ENCODE peak calls at places on chromosomes 3 and 15, in eight cellular contexts. S is fibroblast of pulmonary artery, L is COR-L47, T is midbrain, N is NCI-H187, I is T-cell, O is NT2/D1, Q is ovary. Z is an unnamed sample.
A peak's percentile ranks its signal among the peaks of the same experiment; 100 is the strongest.

GRCh38 chr3:55286695-55287094 is 200.4 kb downstream of the WNT5A start:
- DNase-seq in O (no peak), Q (no peak), T (no peak), I (no peak), L (no peak), N (no peak), S (no peak), Z (no peak)

GRCh38 chr3:169172535-169172934 is 491.0 kb downstream of the MECOM start:
- DNase-seq in I (no peak), T (no peak), N (no peak), Q (no peak), L (no peak), S (no peak), O (no peak), Z (no peak)

GRCh38 chr15:28182731-28183130 is 83.6 kb upstream of the OCA2 start:
- DNase-seq in N (no peak), I (no peak), Q (no peak), O (no peak), T (no peak), S (no peak), L (no peak), Z (no peak)

GRCh38 chr3:100083209-100083608 is 31.1 kb downstream of the FILIP1L start:
- DNase-seq in S (no peak), L (no peak), T (no peak), O (no peak), I (no peak), Q (no peak), N (no peak), Z (no peak)

GRCh38 chr3:39192490-39193092 is at the start of gene XIRP1:
- DNase-seq in T (no peak), S (no peak), Q (no peak), L (no peak), O (no peak), I (no peak), N (no peak), Z (no peak)

GRCh38 chr15:84778194-84778593 is 29.8 kb downstream of the ZNF592 start:
- DNase-seq in I (no peak), Q (no peak), T (no peak), N (no peak), S (no peak), O (peak; percentile 22), L (no peak), Z (no peak)

GRCh38 chr15:68370768-68371151 is 61.2 kb downstream of the ITGA11 start:
- DNase-seq in Q (no peak), S (no peak), I (no peak), N (no peak), O (no peak), T (no peak), L (no peak), Z (no peak)

GRCh38 chr3:14261229-14261628 is 82.6 kb downstream of the LSM3 start:
- DNase-seq in I (peak; percentile 37), T (peak; percentile 82), Q (peak; percentile 82), N (peak; percentile 16), S (peak; percentile 86), O (peak; percentile 84), L (no peak), Z (peak; percentile 80)

GRCh38 chr3:197224034-197224444 is 74.4 kb downstream of the DLG1 start:
- DNase-seq in O (peak; percentile 20), Q (no peak), S (peak; percentile 76), N (peak; percentile 5), I (no peak), L (peak; percentile 51), T (peak; percentile 71), Z (peak; percentile 40)

GRCh38 chr15:77033417-77033728 is 37.5 kb downstream of the TSPAN3 start:
- DNase-seq in T (no peak), I (peak; percentile 19), Q (no peak), N (no peak), O (no peak), S (no peak), L (no peak), Z (no peak)

GRCh38 chr15:39999538-39999937 is 39.4 kb downstream of the SRP14 start:
- DNase-seq in S (no peak), T (no peak), O (no peak), I (no peak), Q (no peak), N (no peak), L (no peak), Z (no peak)

GRCh38 chr3:162525052-162525451 is 1028.4 kb downstream of the OTOL1 start:
- DNase-seq in O (no peak), I (no peak), T (peak; percentile 13), N (no peak), Q (no peak), L (no peak), S (peak; percentile 93), Z (no peak)

GRCh38 chr3:185658504-185658912 is 72.4 kb downstream of the SENP2 start:
- DNase-seq in L (no peak), Q (peak; percentile 75), O (no peak), I (no peak), S (peak; percentile 98), N (no peak), T (no peak), Z (no peak)

GRCh38 chr3:120680193-120680894 is 1.7 kb downstream of the HGD start:
- DNase-seq in T (no peak), L (no peak), I (no peak), O (no peak), Q (no peak), S (no peak), N (no peak), Z (no peak)

GRCh38 chr15:76199106-76200082 is 111.9 kb downstream of the ETFA start:
- DNase-seq in N (no peak), O (no peak), S (peak; percentile 88), L (no peak), T (no peak), Q (peak; percentile 28), I (no peak), Z (no peak)

GRCh38 chr3:27141668-27142067 is 227.5 kb downstream of the NEK10 start:
- DNase-seq in O (peak; percentile 22), I (no peak), T (no peak), S (no peak), N (no peak), Q (no peak), L (no peak), Z (no peak)

GRCh38 chr15:66876731-66877545 is 174.9 kb downstream of the SMAD6 start:
- DNase-seq in N (no peak), L (no peak), O (no peak), I (no peak), S (no peak), T (no peak), Q (no peak), Z (no peak)

GRCh38 chr3:161305095-161305991 is 66.0 kb downstream of the SPTSSB start:
- DNase-seq in T (no peak), N (no peak), L (peak; percentile 15), S (peak; percentile 52), Q (no peak), I (no peak), O (no peak), Z (no peak)

GRCh38 chr3:37944243-37944955 is 46.2 kb upstream of the VILL start:
- DNase-seq in S (peak; percentile 43), O (no peak), N (no peak), Q (no peak), I (no peak), L (no peak), T (no peak), Z (no peak)

GRCh38 chr3:123082370-123083065 is 15.7 kb downstream of the PDIA5 start:
- DNase-seq in O (no peak), Q (no peak), I (no peak), T (no peak), L (no peak), S (no peak), N (no peak), Z (no peak)

GRCh38 chr15:85003593-85004312 is 22.1 kb downstream of the PDE8A start:
- DNase-seq in S (no peak), I (no peak), Q (no peak), T (no peak), L (no peak), N (no peak), O (no peak), Z (no peak)

GRCh38 chr3:157127831-157128767 is 31.8 kb downstream of the CCNL1 start:
- DNase-seq in S (peak; percentile 95), L (no peak), O (no peak), N (no peak), I (peak; percentile 75), Q (peak; percentile 78), T (no peak), Z (no peak)

GRCh38 chr3:55461896-55462295 is 25.2 kb downstream of the WNT5A start:
- DNase-seq in N (no peak), Q (no peak), O (no peak), T (no peak), S (peak; percentile 69), L (no peak), I (no peak), Z (no peak)

GRCh38 chr3:52780298-52780585 is 2.8 kb downstream of the ITIH1 start:
- DNase-seq in T (no peak), N (no peak), L (no peak), I (no peak), Q (no peak), O (no peak), S (no peak), Z (no peak)

GRCh38 chr3:139762307-139762706 is 84.5 kb upstream of the NMNAT3 start:
- DNase-seq in T (no peak), S (no peak), I (no peak), O (no peak), L (no peak), Q (no peak), N (no peak), Z (no peak)

GRCh38 chr3:121883507-121883906 is 10.7 kb upstream of the SLC15A2 start:
- DNase-seq in S (peak; percentile 54), L (peak; percentile 8), N (no peak), O (no peak), Q (no peak), T (no peak), I (no peak), Z (peak; percentile 0)

GRCh38 chr3:2713923-2714322 is 396.3 kb downstream of the IL5RA start:
- DNase-seq in I (no peak), O (no peak), L (no peak), T (no peak), N (no peak), S (no peak), Q (no peak), Z (no peak)

GRCh38 chr3:172904817-172905479 is 154.4 kb downstream of the ECT2 start:
- DNase-seq in T (no peak), I (no peak), S (no peak), O (peak; percentile 6), L (no peak), N (no peak), Q (no peak), Z (no peak)

GRCh38 chr3:89565098-89565497 is 457.7 kb downstream of the EPHA3 start:
- DNase-seq in I (no peak), N (no peak), L (no peak), Q (no peak), O (no peak), T (no peak), S (no peak), Z (no peak)

GRCh38 chr3:12841085-12841969 is at the start of gene RPL32:
- DNase-seq in T (peak; percentile 96), L (peak; percentile 78), Q (peak; percentile 84), I (peak; percentile 84), N (peak; percentile 92), S (peak; percentile 98), O (peak; percentile 93), Z (peak; percentile 89)

GRCh38 chr3:160945346-160945745 is 159.8 kb downstream of the B3GALNT1 start:
- DNase-seq in N (no peak), L (no peak), O (no peak), S (no peak), T (no peak), Q (no peak), I (no peak), Z (no peak)

GRCh38 chr3:99396651-99397050 is 241.7 kb upstream of the COL8A1 start:
- DNase-seq in I (no peak), L (no peak), Q (no peak), O (no peak), S (no peak), N (no peak), T (no peak), Z (no peak)

GRCh38 chr15:91054791-91055190 is 32.4 kb upstream of the VPS33B start:
- DNase-seq in I (no peak), Q (no peak), T (no peak), N (no peak), L (no peak), O (no peak), S (no peak), Z (no peak)

GRCh38 chr3:149010504-149010951 is 19.2 kb downstream of the GYG1 start:
- DNase-seq in N (no peak), O (no peak), S (peak; percentile 65), Q (no peak), L (no peak), I (no peak), T (no peak), Z (no peak)